ENCODE peak calls at places on chromosome 21, in six cellular contexts. J is stomach, M is HepG2, X is A549, Q is upper lobe of left lung, O is esophagus muscularis mucosa. C is an unnamed sample. For H3K4me1, the result is how much of the 10 kb centered on the place peaks cover.

GRCh38 chr21:33308586-33309490 is 15.9 kb upstream of the IFNAR1 start:
- DNase-seq in Q (no peak), M (no peak), O (peak), X (no peak), J (no peak), C (no peak)

GRCh38 chr21:41583274-41583790 is 75.4 kb upstream of the TMPRSS2 start:
- DNase-seq in Q (peak), O (no peak), X (peak), J (peak), M (peak), C (no peak)

GRCh38 chr21:46639489-46640386 is 4.3 kb downstream of the PRMT2 start:
- DNase-seq in O (no peak), J (no peak), Q (no peak), X (peak), M (peak), C (no peak)

GRCh38 chr21:23930565-23930964 is 1676.7 kb downstream of the MRPL39 start:
- DNase-seq in M (no peak), X (no peak), O (no peak), J (no peak), Q (no peak), C (no peak)

GRCh38 chr21:31282095-31282709 is 61.9 kb downstream of the TIAM1 start:
- DNase-seq in X (peak), M (no peak), Q (no peak), J (peak), O (no peak), C (no peak)

GRCh38 chr21:14453339-14453738 is 70.4 kb upstream of the HSPA13 start:
- DNase-seq in J (no peak), X (no peak), O (no peak), Q (no peak), M (no peak), C (no peak)

GRCh38 chr21:21268061-21268471 is 269.9 kb downstream of the NCAM2 start:
- DNase-seq in M (no peak), X (no peak), J (no peak), O (no peak), Q (no peak), C (no peak)

GRCh38 chr21:43918385-43918947 is 53.4 kb downstream of the AGPAT3 start:
- DNase-seq in M (no peak), O (no peak), Q (no peak), J (no peak), X (no peak), C (no peak)

GRCh38 chr21:43020771-43021170 is 46.4 kb downstream of the PKNOX1 start:
- DNase-seq in M (no peak), O (no peak), X (no peak), Q (no peak), J (no peak), C (no peak)

DNA sequence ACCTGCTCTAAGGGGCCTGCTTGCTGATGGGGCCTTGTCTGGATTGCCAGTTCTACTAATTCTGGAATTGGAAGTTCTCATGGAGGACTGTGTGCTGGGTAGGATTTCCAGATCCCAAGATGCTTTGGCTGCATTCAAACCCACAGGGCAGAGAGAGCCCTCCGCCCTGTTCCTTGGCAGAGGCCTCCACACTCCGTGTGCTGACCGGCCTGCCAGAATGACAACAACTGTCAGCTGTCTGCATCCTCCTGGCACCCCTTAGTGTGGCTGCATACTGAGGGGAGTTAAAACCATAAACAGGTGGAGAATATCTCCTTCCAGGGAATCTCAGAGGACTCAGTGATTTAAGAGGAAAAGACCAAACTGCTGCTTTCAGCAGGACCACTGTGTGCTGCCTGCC is 60.7 kb downstream of the ADARB1 start:
- DNase-seq in X (no peak), M (no peak), Q (no peak), J (no peak), O (no peak), C (no peak)
- H3K4me1 ChIP-seq in X (under half), M (under half), Q (under half), J (under half), O (under half), C (under half)

DNA sequence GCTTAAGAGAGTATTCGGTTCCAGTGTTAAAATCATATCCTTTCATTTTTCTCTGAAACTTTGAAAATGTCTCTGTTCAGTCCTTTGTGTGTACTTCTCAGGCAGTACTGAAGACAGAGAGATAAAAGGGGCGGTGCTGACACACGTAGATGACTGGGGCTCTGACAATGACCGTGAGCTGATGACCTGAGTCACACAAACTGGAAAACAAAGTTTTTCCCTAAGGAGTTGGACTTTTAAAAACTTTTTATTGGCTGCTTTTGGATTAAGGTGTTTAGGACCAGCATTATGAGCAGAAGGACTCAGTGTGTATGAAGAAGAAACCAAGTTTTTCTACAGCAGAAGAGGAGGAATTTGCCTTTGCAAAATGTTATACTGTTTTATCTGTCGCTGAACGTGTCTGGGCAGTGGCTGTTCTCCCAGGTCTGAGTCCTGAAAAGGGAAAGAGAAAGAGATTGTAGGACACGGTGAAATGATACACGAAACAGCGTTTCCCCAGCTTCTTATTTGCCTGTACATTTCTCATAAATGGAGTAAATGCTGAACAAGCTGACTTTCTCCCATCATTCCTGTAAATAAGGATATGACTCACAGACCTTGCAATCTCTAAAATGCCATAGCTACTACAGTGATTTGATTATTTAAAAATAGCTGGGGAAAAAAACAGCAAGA is 51.5 kb downstream of the MAP3K7CL start:
- DNase-seq in J (no peak), Q (no peak), M (peak), X (peak), O (no peak), C (no peak)
- TF ChIP-seq EP300 in J (no peak), Q (peak), M (no peak), X (no peak), O (peak), C (no peak)

DNA sequence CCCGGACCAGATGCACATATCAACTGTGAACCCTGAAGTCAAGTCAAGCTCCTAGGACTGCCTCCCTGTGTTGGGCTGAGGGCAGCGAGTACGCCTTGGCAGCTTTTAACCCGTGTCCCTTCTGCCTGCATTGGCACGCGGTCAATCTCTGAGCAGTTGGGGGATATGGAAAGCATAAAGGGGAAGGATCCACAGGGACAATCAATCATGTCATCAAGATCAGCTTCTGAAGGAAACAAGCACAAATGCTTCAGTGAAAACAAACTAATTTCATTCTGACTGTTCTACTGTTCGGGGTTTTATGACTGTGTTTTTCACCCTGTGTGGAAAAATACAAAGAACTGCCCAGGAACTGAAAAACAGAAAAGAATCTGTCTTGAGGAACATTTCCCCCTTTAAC is 106.2 kb downstream of the RUNX1 start:
- DNase-seq in O (no peak), Q (no peak), X (no peak), J (no peak), M (no peak), C (no peak)
- H3K4me1 ChIP-seq in O (under half), Q (under half), X (under half), J (under half), M (under half), C (under half)

GRCh38 chr21:37751268-37751975 is 164.8 kb downstream of the KCNJ6 start:
- DNase-seq in Q (no peak), O (no peak), X (no peak), M (peak), J (no peak), C (no peak)
- TF ChIP-seq EP300 in Q (no peak), O (no peak), X (no peak), M (no peak), J (no peak), C (no peak)

DNA sequence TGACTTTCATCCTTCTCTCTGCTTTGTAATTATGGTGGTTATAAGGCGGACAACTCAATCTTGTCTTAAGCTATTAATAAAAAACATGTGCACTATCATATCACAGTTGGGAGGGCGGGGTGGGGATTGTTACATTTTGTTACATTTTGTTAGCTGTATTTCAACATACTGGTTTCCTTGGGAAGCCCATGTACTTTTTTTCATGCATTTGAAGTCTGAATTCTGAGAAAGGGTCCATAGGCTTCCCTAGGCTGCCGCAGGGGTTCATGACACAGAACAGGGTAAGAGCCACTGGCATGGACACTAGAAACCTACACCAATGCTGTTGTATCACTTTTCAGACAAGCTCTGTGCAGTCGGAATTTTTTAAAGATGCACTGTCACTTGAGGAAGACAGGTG is 178.8 kb downstream of the ETS2 start:
- DNase-seq in X (no peak), J (no peak), O (no peak), M (no peak), Q (no peak), C (no peak)
- H3K4me1 ChIP-seq in X (under half), J (under half), O (under half), M (half or more), Q (half or more), C (under half)

GRCh38 chr21:27221084-27221483 is 254.2 kb upstream of the ADAMTS5 start:
- DNase-seq in J (no peak), M (no peak), O (no peak), X (no peak), Q (no peak), C (no peak)
- TF ChIP-seq EP300 in J (no peak), M (no peak), O (no peak), X (no peak), Q (no peak), C (no peak)

GRCh38 chr21:25571726-25572121 is 35.6 kb downstream of the MRPL39 start:
- DNase-seq in M (no peak), Q (no peak), J (no peak), O (no peak), X (no peak), C (no peak)
- H3K4me1 ChIP-seq in M (under half), Q (under half), J (under half), O (under half), X (under half), C (under half)

GRCh38 chr21:37030864-37031263 is 24.4 kb downstream of the RIPPLY3 start:
- DNase-seq in X (no peak), M (no peak), O (no peak), J (no peak), Q (no peak), C (no peak)

GRCh38 chr21:37036177-37036576 is 29.7 kb downstream of the RIPPLY3 start:
- DNase-seq in J (no peak), O (no peak), X (no peak), M (no peak), Q (no peak), C (no peak)

GRCh38 chr21:37028579-37028978 is 22.1 kb downstream of the RIPPLY3 start:
- DNase-seq in Q (no peak), X (no peak), M (no peak), O (no peak), J (no peak), C (no peak)

GRCh38 chr21:37032293-37032692 is 25.8 kb downstream of the RIPPLY3 start:
- DNase-seq in J (no peak), X (no peak), M (no peak), O (no peak), Q (no peak), C (no peak)

DNA sequence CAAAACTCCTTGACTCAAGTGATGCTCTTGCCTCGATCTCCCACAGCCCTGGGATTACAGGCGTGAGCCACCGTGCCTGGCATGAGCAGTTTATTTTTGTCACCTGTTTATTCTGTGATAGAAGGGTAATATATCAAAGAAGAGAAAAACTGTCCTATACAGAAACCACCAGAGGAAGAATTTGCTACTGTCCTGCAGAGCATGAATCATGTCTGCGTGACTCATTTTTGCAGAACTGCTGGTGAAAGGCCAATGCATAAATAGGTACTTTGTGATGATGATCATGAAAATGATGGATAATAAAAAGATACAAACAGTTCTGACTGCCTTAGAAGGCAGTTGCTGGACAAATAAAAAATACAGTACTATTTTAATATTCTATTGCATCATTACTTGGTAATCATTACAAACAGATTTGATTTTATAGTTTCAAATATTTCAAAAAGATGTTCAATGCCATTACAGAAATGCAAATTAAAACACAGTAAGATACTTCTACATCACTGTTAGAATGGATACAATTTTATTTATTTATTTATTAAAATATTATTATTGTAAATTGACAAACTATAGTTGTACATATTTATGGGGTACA is 26.5 kb downstream of the RIPPLY3 start:
- DNase-seq in Q (no peak), M (no peak), X (peak), O (no peak), J (no peak), C (no peak)
- TF ChIP-seq EP300 in Q (no peak), M (no peak), X (no peak), O (no peak), J (no peak), C (no peak)

C was measured in tibial nerve.